ENCODE peak calls at places on chromosomes 4 and X, in six cellular contexts. K is naive thymus-derived CD4-positive, alpha-beta T cell; W is choroid plexus epithelial cell; R is NCI-H2107; U is NCI-H1092; Y is stimulated activated CD8-positive, alpha-beta memory T cell treated with anti-CD3 and anti-CD28 coated beads, Interleukin-4, amount 100 ng/mL, for 1 hour. O is an unnamed sample.

GRCh38 chr4:80266902-80267380 is 477 bp downstream of the FGF5 start:
- DNase-seq in W (no peak), K (no peak), Y (no peak), U (no peak), R (no peak), O (no peak)

GRCh38 chr4:37892641-37893040 is 1.8 kb downstream of the TBC1D1 start:
- DNase-seq in R (no peak), W (no peak), U (no peak), K (peak), Y (no peak), O (no peak)

GRCh38 chrX:43564953-43565352 is 91.1 kb upstream of the MAOA start:
- DNase-seq in R (no peak), K (no peak), Y (no peak), U (no peak), W (peak), O (no peak)

GRCh38 chrX:119507206-119507605 is 39.0 kb downstream of the SLC25A5 start:
- DNase-seq in K (no peak), W (no peak), U (no peak), R (no peak), Y (no peak), O (no peak)

GRCh38 chr4:28225005-28225404 is 1364.4 kb downstream of the STIM2 start:
- DNase-seq in R (no peak), W (peak), K (no peak), U (no peak), Y (no peak), O (no peak)

GRCh38 chrX:21374994-21375794 is 976 bp downstream of the CNKSR2 start:
- DNase-seq in Y (no peak), U (no peak), W (no peak), K (no peak), R (no peak), O (no peak)

GRCh38 chr4:123893746-123894095 is 497.1 kb downstream of the SPRY1 start:
- DNase-seq in W (peak), K (no peak), R (no peak), Y (no peak), U (no peak), O (no peak)

GRCh38 chrX:23887448-23887847 is 20.3 kb downstream of the APOO start:
- DNase-seq in R (no peak), K (no peak), U (no peak), W (no peak), Y (no peak), O (no peak)

GRCh38 chr4:15703439-15703838 is 574 bp downstream of the BST1 start:
- DNase-seq in Y (no peak), W (no peak), U (no peak), R (no peak), K (no peak), O (no peak)

GRCh38 chr4:168631241-168632151 is 134.6 kb downstream of the PALLD start:
- DNase-seq in K (no peak), Y (no peak), R (peak), W (peak), U (peak), O (peak)

GRCh38 chr4:41256740-41257256 is at the start of gene UCHL1:
- DNase-seq in W (peak), K (peak), R (peak), Y (no peak), U (peak), O (no peak)

GRCh38 chrX:32597777-32598176 is 613.6 kb downstream of the DMD start:
- DNase-seq in U (no peak), R (no peak), W (no peak), Y (no peak), K (no peak), O (no peak)

GRCh38 chrX:101415180-101416130 is 7.4 kb downstream of the HNRNPH2 start:
- DNase-seq in K (peak), U (peak), Y (no peak), R (peak), W (peak), O (no peak)

GRCh38 chr4:10761903-10762302 is 77.3 kb upstream of the CLNK start:
- DNase-seq in R (no peak), U (no peak), Y (no peak), K (no peak), W (no peak), O (no peak)

GRCh38 chrX:77070108-77070918 is 376.9 kb upstream of the FGF16 start:
- DNase-seq in W (no peak), R (no peak), U (no peak), Y (no peak), K (no peak), O (no peak)

GRCh38 chr4:121819216-121819980 is 4.3 kb downstream of the CCNA2 start:
- DNase-seq in W (peak), K (no peak), U (no peak), R (no peak), Y (no peak), O (no peak)

GRCh38 chr4:120864969-120865368 is 57.6 kb downstream of the PRDM5 start:
- DNase-seq in R (no peak), U (no peak), W (no peak), K (no peak), Y (no peak), O (no peak)

GRCh38 chrX:40245411-40246140 is 147.8 kb upstream of the BCOR start:
- DNase-seq in Y (no peak), R (no peak), W (peak), U (no peak), K (no peak), O (no peak)

GRCh38 chr4:26208237-26208985 is 112.4 kb upstream of the RBPJ start:
- DNase-seq in U (no peak), R (no peak), Y (no peak), W (no peak), K (no peak), O (no peak)

GRCh38 chr4:82891728-82892466 is 944 bp upstream of the SEC31A start:
- DNase-seq in K (no peak), R (no peak), U (no peak), W (peak), Y (no peak), O (no peak)

GRCh38 chrX:131288738-131289511 is at the start of gene IGSF1:
- DNase-seq in U (no peak), Y (no peak), W (peak), R (no peak), K (no peak), O (peak)

GRCh38 chr4:118736867-118737266 is 51.7 kb downstream of the METTL14 start:
- DNase-seq in Y (no peak), W (no peak), U (no peak), R (no peak), K (no peak), O (no peak)

GRCh38 chrX:8520791-8521190 is 56.2 kb downstream of the VCX3B start:
- DNase-seq in K (no peak), R (no peak), Y (no peak), W (no peak), U (peak), O (no peak)

GRCh38 chr4:16227462-16227868 is 1.2 kb upstream of the TAPT1 start:
- DNase-seq in R (no peak), U (no peak), Y (no peak), W (peak), K (no peak), O (peak)

GRCh38 chrX:124217289-124218251 is 114.9 kb upstream of the TEX13D start:
- DNase-seq in W (no peak), K (peak), U (no peak), R (peak), Y (no peak), O (no peak)

GRCh38 chr4:183757105-183757504 is 98.0 kb downstream of the TRAPPC11 start:
- DNase-seq in Y (no peak), W (no peak), U (no peak), K (no peak), R (no peak), O (no peak)

GRCh38 chr4:173288296-173288695 is 45.9 kb downstream of the HMGB2 start:
- DNase-seq in K (peak), Y (peak), R (no peak), W (peak), U (no peak), O (peak)

GRCh38 chr4:167032876-167033275 is 201.4 kb downstream of the SPOCK3 start:
- DNase-seq in Y (no peak), K (no peak), U (no peak), R (no peak), W (peak), O (no peak)

GRCh38 chr4:29304595-29304994 is 1415.6 kb upstream of the PCDH7 start:
- DNase-seq in U (no peak), R (no peak), Y (no peak), K (no peak), W (peak), O (peak)

GRCh38 chr4:57013529-57014120 is 34.9 kb downstream of the POLR2B start:
- DNase-seq in U (no peak), W (peak), Y (no peak), K (no peak), R (no peak), O (no peak)

GRCh38 chr4:186624951-186625350 is 69.6 kb upstream of the MTNR1A start:
- DNase-seq in Y (no peak), R (no peak), U (no peak), W (peak), K (no peak), O (no peak)

O was measured in right lobe of liver.